ENCODE peak calls at places on chromosomes 5 and 9, in five cellular contexts. O, B, X, F and V are unnamed samples.

GRCh38 chr9:105116047-105116868 is 128.2 kb upstream of the SLC44A1 start:
- DNase-seq in X (no peak), F (no peak), B (no peak), O (no peak), V (no peak)

GRCh38 chr9:125829743-125830142 is 82.6 kb downstream of the PBX3 start:
- DNase-seq in X (no peak), B (no peak), F (peak), O (no peak), V (no peak)

GRCh38 chr5:144028644-144029043 is 141.8 kb downstream of the YIPF5 start:
- DNase-seq in X (no peak), F (no peak), B (no peak), O (no peak), V (no peak)

GRCh38 chr5:56466136-56466816 is 233.1 kb upstream of the ANKRD55 start:
- DNase-seq in B (no peak), X (no peak), O (no peak), F (no peak), V (no peak)

GRCh38 chr5:14676320-14676719 is 11.8 kb downstream of the OTULIN start:
- DNase-seq in B (peak), X (no peak), F (no peak), O (no peak), V (no peak)

GRCh38 chr5:4817742-4818141 is 322.4 kb upstream of the ADAMTS16 start:
- DNase-seq in B (no peak), O (no peak), F (no peak), X (no peak), V (no peak)

GRCh38 chr5:143898381-143898780 is 86.4 kb downstream of the HMHB1 start:
- DNase-seq in X (no peak), O (no peak), B (no peak), F (peak), V (no peak)

GRCh38 chr5:142584843-142585242 is 101.0 kb downstream of the FGF1 start:
- DNase-seq in B (no peak), X (no peak), O (no peak), F (no peak), V (no peak)

GRCh38 chr5:84378420-84378819 is 6.3 kb downstream of the EDIL3 start:
- DNase-seq in X (no peak), F (no peak), O (no peak), B (no peak), V (no peak)

GRCh38 chr9:34124103-34124502 is 2.4 kb downstream of the DCAF12 start:
- DNase-seq in B (peak), F (no peak), O (no peak), X (no peak), V (no peak)

GRCh38 chr5:123369371-123369968 is 53.7 kb downstream of the CEP120 start:
- DNase-seq in F (no peak), X (no peak), O (no peak), B (no peak), V (no peak)

GRCh38 chr9:18365651-18366050 is 108.3 kb upstream of the ADAMTSL1 start:
- DNase-seq in X (no peak), O (no peak), B (no peak), F (no peak), V (no peak)

GRCh38 chr5:142587354-142587965 is 98.4 kb downstream of the FGF1 start:
- DNase-seq in X (peak), O (peak), F (peak), B (peak), V (no peak)

GRCh38 chr9:113657765-113658564 is 194.4 kb downstream of the RGS3 start:
- DNase-seq in X (peak), F (peak), O (peak), B (peak), V (peak)

GRCh38 chr9:95499847-95500246 is 16.9 kb downstream of the PTCH1 start:
- DNase-seq in X (no peak), F (no peak), B (no peak), O (no peak), V (no peak)

GRCh38 chr9:95778957-95779356 is 96.5 kb upstream of the ERCC6L2 start:
- DNase-seq in B (no peak), O (no peak), F (no peak), X (no peak), V (no peak)

GRCh38 chr9:19946446-19947109 is 157.7 kb upstream of the SLC24A2 start:
- DNase-seq in X (no peak), O (no peak), F (no peak), B (no peak), V (no peak)

GRCh38 chr9:112017878-112018277 is 121.3 kb downstream of the UGCG start:
- DNase-seq in O (no peak), F (no peak), B (no peak), X (no peak), V (no peak)

GRCh38 chr5:98606961-98607360 is 166.5 kb upstream of the RGMB start:
- DNase-seq in B (no peak), F (no peak), X (no peak), O (no peak), V (no peak)

GRCh38 chr5:9596256-9596655 is 33.9 kb downstream of the TAS2R1 start:
- DNase-seq in F (no peak), O (no peak), X (no peak), B (no peak), V (no peak)

GRCh38 chr5:163473613-163474243 is 13.3 kb downstream of the HMMR start:
- DNase-seq in X (no peak), B (no peak), F (no peak), O (peak), V (no peak)

GRCh38 chr5:11785771-11786342 is 118.4 kb downstream of the CTNND2 start:
- DNase-seq in F (no peak), B (no peak), X (no peak), O (no peak), V (no peak)